ENCODE peak calls at places on chromosome 21, in seven cellular contexts. S, O, M, F, Z, H and X are unnamed samples.

GRCh38 chr21:42086969-42087368 is 15.9 kb downstream of the UMODL1 start:
- DNase-seq in F (no peak), O (no peak), S (no peak), H (no peak), M (no peak), Z (no peak), X (no peak)

GRCh38 chr21:45542242-45542666 is at the start of gene SLC19A1:
- DNase-seq in M (no peak), S (peak), H (peak), F (no peak), Z (peak), O (peak), X (peak)

GRCh38 chr21:42784276-42784675 is 95.1 kb downstream of the WDR4 start:
- DNase-seq in Z (no peak), S (peak), F (no peak), M (no peak), O (no peak), H (no peak), X (no peak)

GRCh38 chr21:43728467-43729390 is 9.8 kb downstream of the PDXK start:
- DNase-seq in F (peak), Z (peak), H (peak), M (peak), O (peak), S (peak), X (peak)

GRCh38 chr21:46603228-46603627 is 1.7 kb downstream of the S100B start:
- DNase-seq in O (no peak), S (no peak), M (no peak), Z (no peak), F (no peak), H (no peak), X (no peak)

GRCh38 chr21:42446531-42446930 is 42.8 kb downstream of the UBASH3A start:
- DNase-seq in F (no peak), Z (no peak), O (no peak), S (no peak), H (no peak), M (no peak), X (no peak)

GRCh38 chr21:45109831-45110492 is 35.6 kb downstream of the ADARB1 start:
- DNase-seq in F (no peak), M (peak), O (peak), S (no peak), Z (no peak), H (no peak), X (peak)

GRCh38 chr21:37799193-37800121 is 116.8 kb downstream of the KCNJ6 start:
- DNase-seq in O (no peak), M (no peak), H (no peak), Z (no peak), S (no peak), F (no peak), X (no peak)

GRCh38 chr21:16195476-16195875 is 465.7 kb downstream of the USP25 start:
- DNase-seq in M (peak), F (no peak), S (no peak), O (no peak), Z (no peak), H (no peak), X (no peak)

GRCh38 chr21:44018813-44019567 is 6.9 kb downstream of the TRAPPC10 start:
- DNase-seq in M (no peak), Z (no peak), O (no peak), F (no peak), S (no peak), H (no peak), X (no peak)

GRCh38 chr21:26405735-26406361 is 167.2 kb downstream of the CYYR1 start:
- DNase-seq in O (peak), F (peak), M (peak), Z (no peak), S (no peak), H (peak), X (peak)

GRCh38 chr21:40840441-40840840 is 6.5 kb downstream of the DSCAM start:
- DNase-seq in F (no peak), O (no peak), Z (no peak), M (no peak), H (no peak), S (no peak), X (peak)

GRCh38 chr21:32645261-32646182 is 33.3 kb upstream of the CFAP298 start:
- DNase-seq in H (no peak), S (no peak), O (no peak), Z (no peak), M (no peak), F (no peak), X (no peak)

GRCh38 chr21:18191139-18191538 is 53.5 kb upstream of the CHODL start:
- DNase-seq in O (no peak), M (no peak), Z (no peak), H (no peak), S (no peak), F (no peak), X (no peak)

GRCh38 chr21:41932576-41933258 is 21.1 kb downstream of the C2CD2 start:
- DNase-seq in F (no peak), H (peak), O (peak), Z (no peak), S (no peak), M (peak), X (peak)

GRCh38 chr21:42683371-42684108 is 30.1 kb downstream of the PDE9A start:
- DNase-seq in F (no peak), Z (peak), S (no peak), M (no peak), H (no peak), O (no peak), X (no peak)

GRCh38 chr21:38843806-38844479 is 38.2 kb downstream of the ETS2 start:
- DNase-seq in F (no peak), O (no peak), H (no peak), M (no peak), S (no peak), Z (no peak), X (no peak)

GRCh38 chr21:15692711-15693110 is 37.1 kb upstream of the USP25 start:
- DNase-seq in M (no peak), S (no peak), F (no peak), H (no peak), Z (no peak), O (no peak), X (no peak)

GRCh38 chr21:39064325-39065012 is 118.8 kb downstream of the PSMG1 start:
- DNase-seq in H (no peak), S (no peak), O (no peak), F (no peak), Z (no peak), M (no peak), X (no peak)

GRCh38 chr21:38984982-38985422 is 179.3 kb downstream of the ETS2 start:
- DNase-seq in F (peak), M (peak), Z (no peak), H (peak), O (peak), S (no peak), X (peak)

GRCh38 chr21:43012596-43012995 is 38.2 kb downstream of the PKNOX1 start:
- DNase-seq in F (no peak), O (no peak), Z (no peak), S (no peak), H (no peak), M (peak), X (peak)

GRCh38 chr21:34732388-34732821 is 63.6 kb downstream of the CLIC6 start:
- DNase-seq in S (no peak), M (peak), F (no peak), O (peak), H (no peak), Z (no peak), X (no peak)

GRCh38 chr21:41250519-41250918 is 66.1 kb upstream of the FAM3B start:
- DNase-seq in S (peak), Z (no peak), O (peak), M (peak), H (no peak), F (no peak), X (peak)

GRCh38 chr21:44345495-44345894 is 6.3 kb upstream of the CFAP410 start:
- DNase-seq in S (no peak), Z (no peak), F (no peak), H (no peak), M (no peak), O (no peak), X (no peak)

GRCh38 chr21:26028183-26028582 is 142.4 kb downstream of the APP start:
- DNase-seq in F (no peak), M (no peak), H (no peak), Z (no peak), O (peak), S (no peak), X (no peak)

GRCh38 chr21:28068455-28069358 is 924.0 kb downstream of the LTN1 start:
- DNase-seq in M (peak), S (no peak), Z (no peak), O (no peak), F (no peak), H (no peak), X (no peak)

GRCh38 chr21:42395910-42396625 is at the start of gene TMPRSS3:
- DNase-seq in Z (no peak), S (no peak), H (no peak), M (peak), F (no peak), O (peak), X (peak)

GRCh38 chr21:25343774-25344545 is 263.3 kb downstream of the MRPL39 start:
- DNase-seq in O (peak), Z (no peak), F (no peak), H (no peak), S (no peak), M (peak), X (no peak)

GRCh38 chr21:35239811-35240219 is 190.7 kb upstream of the RUNX1 start:
- DNase-seq in O (peak), F (no peak), H (no peak), M (no peak), S (no peak), Z (no peak), X (no peak)

GRCh38 chr21:36783612-36784383 is 84.9 kb downstream of the SIM2 start:
- DNase-seq in F (no peak), O (peak), H (peak), S (no peak), Z (no peak), M (peak), X (peak)

GRCh38 chr21:29017639-29018237 is 1.4 kb downstream of the RWDD2B start:
- DNase-seq in O (no peak), Z (no peak), F (no peak), H (no peak), M (no peak), S (no peak), X (no peak)

GRCh38 chr21:43187715-43188114 is 18.9 kb downstream of the CRYAA start:
- DNase-seq in M (no peak), F (no peak), Z (no peak), H (no peak), O (no peak), S (no peak), X (no peak)

GRCh38 chr21:35150562-35151226 is 101.6 kb upstream of the RUNX1 start:
- DNase-seq in F (no peak), S (no peak), H (no peak), O (peak), Z (no peak), M (peak), X (peak)

GRCh38 chr21:46368533-46369285 is 44.8 kb downstream of the PCNT start:
- DNase-seq in O (no peak), H (no peak), Z (no peak), F (no peak), M (no peak), S (no peak), X (no peak)

GRCh38 chr21:41422546-41423372 is 3.3 kb upstream of the MX1 start:
- DNase-seq in H (no peak), S (no peak), Z (no peak), O (no peak), F (no peak), M (no peak), X (no peak)

GRCh38 chr21:41977034-41977950 is 23.5 kb upstream of the C2CD2 start:
- DNase-seq in H (no peak), S (no peak), F (no peak), Z (no peak), O (no peak), M (no peak), X (no peak)

GRCh38 chr21:43585924-43586411 is 73.3 kb downstream of the HSF2BP start:
- DNase-seq in H (peak), S (peak), O (peak), M (peak), Z (no peak), F (peak), X (peak)